ENCODE peak calls at places on chromosome 3, in eight cellular contexts. One of them, this sample, is unnamed.

GRCh38 chr3:9947025-9947995 is 4.9 kb downstream of the PRRT3 start:
- DNase-seq in NCI-H1105: peak
- DNase-seq in WTC11: peak
- DNase-seq in effector memory CD8-positive, alpha-beta T cell: no peak
- DNase-seq in neural crest cell: peak
- DNase-seq in progenitor cell of endocrine pancreas: peak
- DNase-seq in 8988T: peak
- DNase-seq in transverse colon: peak
- DNase-seq in this sample: peak

GRCh38 chr3:78993375-78993774 is 774.4 kb downstream of the ROBO1 start:
- DNase-seq in NCI-H1105: no peak
- DNase-seq in WTC11: no peak
- DNase-seq in effector memory CD8-positive, alpha-beta T cell: no peak
- DNase-seq in neural crest cell: no peak
- DNase-seq in progenitor cell of endocrine pancreas: no peak
- DNase-seq in 8988T: no peak
- DNase-seq in transverse colon: no peak
- DNase-seq in this sample: no peak

GRCh38 chr3:12687948-12688347 is 24.0 kb upstream of the RAF1 start:
- DNase-seq in NCI-H1105: no peak
- DNase-seq in WTC11: no peak
- DNase-seq in effector memory CD8-positive, alpha-beta T cell: no peak
- DNase-seq in neural crest cell: no peak
- DNase-seq in progenitor cell of endocrine pancreas: no peak
- DNase-seq in 8988T: no peak
- DNase-seq in transverse colon: no peak
- DNase-seq in this sample: no peak

GRCh38 chr3:15271785-15272381 is 60.5 kb downstream of the SH3BP5 start:
- DNase-seq in NCI-H1105: no peak
- DNase-seq in WTC11: no peak
- DNase-seq in effector memory CD8-positive, alpha-beta T cell: peak
- DNase-seq in neural crest cell: no peak
- DNase-seq in progenitor cell of endocrine pancreas: no peak
- DNase-seq in 8988T: no peak
- DNase-seq in transverse colon: peak
- DNase-seq in this sample: peak

GRCh38 chr3:190701096-190701532 is 161.4 kb downstream of the GMNC start:
- DNase-seq in NCI-H1105: peak
- DNase-seq in WTC11: peak
- DNase-seq in effector memory CD8-positive, alpha-beta T cell: no peak
- DNase-seq in neural crest cell: no peak
- DNase-seq in progenitor cell of endocrine pancreas: peak
- DNase-seq in 8988T: no peak
- DNase-seq in transverse colon: peak
- DNase-seq in this sample: peak

GRCh38 chr3:123419850-123420292 is 29.0 kb downstream of the ADCY5 start:
- DNase-seq in NCI-H1105: no peak
- DNase-seq in WTC11: no peak
- DNase-seq in effector memory CD8-positive, alpha-beta T cell: no peak
- DNase-seq in neural crest cell: no peak
- DNase-seq in progenitor cell of endocrine pancreas: no peak
- DNase-seq in 8988T: no peak
- DNase-seq in transverse colon: no peak
- DNase-seq in this sample: no peak

GRCh38 chr3:14640157-14640562 is 11.4 kb upstream of the CCDC174 start:
- DNase-seq in NCI-H1105: no peak
- DNase-seq in WTC11: no peak
- DNase-seq in effector memory CD8-positive, alpha-beta T cell: no peak
- DNase-seq in neural crest cell: no peak
- DNase-seq in progenitor cell of endocrine pancreas: no peak
- DNase-seq in 8988T: no peak
- DNase-seq in transverse colon: no peak
- DNase-seq in this sample: no peak

GRCh38 chr3:87503901-87504498 is 227.6 kb upstream of the POU1F1 start:
- DNase-seq in NCI-H1105: peak
- DNase-seq in WTC11: no peak
- DNase-seq in effector memory CD8-positive, alpha-beta T cell: no peak
- DNase-seq in neural crest cell: peak
- DNase-seq in progenitor cell of endocrine pancreas: no peak
- DNase-seq in 8988T: peak
- DNase-seq in transverse colon: peak
- DNase-seq in this sample: peak